ENCODE peak calls at places on chromosome 18, in six cellular contexts. K is astrocyte, J is PC-3, L is epithelial cell of esophagus, S is BJ, O is dorsolateral prefrontal cortex. A is an unnamed sample.

GRCh38 chr18:48392266-48392665 is 16.9 kb downstream of the ZBTB7C start:
- DNase-seq in S (no peak), J (no peak), O (no peak), L (no peak), K (peak), A (no peak)

GRCh38 chr18:62282188-62282629 is 42.9 kb upstream of the TNFRSF11A start:
- DNase-seq in L (no peak), K (peak), S (peak), J (peak), O (no peak), A (peak)

GRCh38 chr18:74819433-74820059 is 221.9 kb downstream of the ZNF407 start:
- DNase-seq in K (no peak), J (peak), S (no peak), L (peak), O (no peak), A (no peak)

GRCh38 chr18:57784034-57784815 is 18.9 kb downstream of the ATP8B1 start:
- DNase-seq in K (peak), L (peak), S (no peak), J (peak), O (no peak), A (peak)

GRCh38 chr18:26103579-26103978 is 13.2 kb upstream of the SS18 start:
- DNase-seq in J (peak), L (peak), K (no peak), S (no peak), O (no peak), A (no peak)

GRCh38 chr18:524496-524895 is 24.0 kb upstream of the COLEC12 start:
- DNase-seq in S (peak), J (peak), L (no peak), O (no peak), K (peak), A (no peak)

GRCh38 chr18:13502585-13502984 is 223.8 kb downstream of the FAM210A start:
- DNase-seq in J (no peak), S (no peak), O (no peak), L (no peak), K (peak), A (no peak)

GRCh38 chr18:75124967-75125358 is 84.0 kb downstream of the PTGR3 start:
- DNase-seq in J (peak), O (no peak), S (no peak), K (no peak), L (no peak), A (no peak)

GRCh38 chr18:57443247-57443646 is 8.1 kb downstream of the ONECUT2 start:
- DNase-seq in O (no peak), J (no peak), L (no peak), K (no peak), S (no peak), A (no peak)

GRCh38 chr18:59353079-59353680 is 5.9 kb downstream of the LMAN1 start:
- DNase-seq in L (peak), S (no peak), K (no peak), O (no peak), J (peak), A (no peak)

GRCh38 chr18:46253498-46253897 is 149.3 kb downstream of the HAUS1 start:
- DNase-seq in O (no peak), L (peak), S (no peak), J (peak), K (peak), A (peak)

GRCh38 chr18:55401638-55402191 is 186.3 kb downstream of the TCF4 start:
- DNase-seq in S (peak), L (no peak), O (no peak), J (no peak), K (peak), A (peak)

GRCh38 chr18:35141077-35141476 is 99.8 kb upstream of the ZNF397 start:
- DNase-seq in O (no peak), L (no peak), K (no peak), J (no peak), S (no peak), A (no peak)

GRCh38 chr18:32911660-32912284 is 138.9 kb upstream of the KLHL14 start:
- DNase-seq in K (peak), L (peak), J (peak), S (no peak), O (no peak), A (no peak)

GRCh38 chr18:61699397-61700090 is 193.3 kb downstream of the RNF152 start:
- DNase-seq in L (no peak), K (no peak), S (no peak), O (no peak), J (no peak), A (no peak)

GRCh38 chr18:21452381-21452780 is 148.1 kb downstream of the ESCO1 start:
- DNase-seq in L (no peak), J (no peak), S (no peak), O (no peak), K (no peak), A (no peak)

GRCh38 chr18:74963820-74964446 is 245.0 kb downstream of the PTGR3 start:
- DNase-seq in K (peak), J (peak), S (no peak), O (no peak), L (peak), A (peak)

GRCh38 chr18:13580351-13580750 is 146.0 kb downstream of the FAM210A start:
- DNase-seq in K (no peak), O (no peak), L (no peak), J (no peak), S (no peak), A (no peak)

GRCh38 chr18:59733411-59733810 is 36.2 kb upstream of the CCBE1 start:
- DNase-seq in L (no peak), S (no peak), J (no peak), K (peak), O (no peak), A (no peak)

GRCh38 chr18:72543362-72544055 is 633 bp downstream of the CBLN2 start:
- DNase-seq in L (no peak), O (no peak), J (no peak), K (no peak), S (no peak), A (no peak)

DNA sequence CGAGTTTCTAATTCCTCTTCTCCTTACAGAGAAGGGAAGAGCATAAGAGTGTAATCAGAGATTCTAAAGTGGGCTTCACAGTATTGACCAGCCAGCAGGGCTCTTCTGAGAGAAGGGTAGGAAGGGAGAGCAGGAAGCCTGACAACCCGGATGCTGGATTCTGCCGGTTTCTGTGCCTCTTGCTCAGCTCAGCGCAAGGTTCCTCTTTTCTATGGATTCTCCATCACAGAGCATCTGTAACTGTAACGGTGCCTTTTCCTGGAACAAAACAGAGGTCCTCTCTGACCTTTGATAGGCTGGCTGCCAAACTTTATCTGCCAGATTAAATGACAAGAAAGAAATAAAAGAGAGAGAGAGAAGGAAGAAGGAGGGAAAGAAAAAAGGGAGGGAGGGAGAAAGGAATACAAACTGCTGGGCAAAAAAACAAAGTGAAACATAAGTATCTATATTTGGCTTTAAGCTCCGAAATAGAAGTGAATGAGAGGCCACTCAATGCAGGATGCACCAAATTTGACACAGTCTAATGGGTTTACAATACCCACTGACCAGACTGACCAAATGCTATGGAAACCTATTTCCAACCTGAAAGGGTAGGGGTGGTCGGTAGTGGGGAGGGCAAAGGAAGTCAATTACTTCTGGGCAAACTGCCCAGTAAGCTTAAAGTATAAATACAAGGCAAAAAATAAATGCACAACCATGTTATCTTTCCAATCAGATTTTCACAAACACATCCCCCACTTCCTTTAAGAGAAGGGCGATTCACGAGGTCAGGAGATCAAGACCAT is 59.2 kb downstream of the PIEZO2 start:
- DNase-seq in J (no peak), O (no peak), L (no peak), S (no peak), K (no peak), A (no peak)
- H3K4me3 ChIP-seq in J (no peak), O (no peak), L (no peak), S (no peak), K (no peak), A (no peak)

GRCh38 chr18:7805880-7806279 is 238.8 kb downstream of the PTPRM start:
- DNase-seq in J (no peak), L (no peak), S (no peak), O (no peak), K (no peak), A (no peak)
- TF ChIP-seq CTCF in J (no peak), L (no peak), S (no peak), O (no peak), K (no peak), A (peak)

GRCh38 chr18:79484661-79485621 is 89.2 kb downstream of the NFATC1 start:
- DNase-seq in K (peak), L (peak), O (peak), S (peak), J (no peak), A (peak)
- H3K4me3 ChIP-seq in K (peak), L (no peak), O (no peak), S (peak), J (no peak), A (peak)

GRCh38 chr18:9081940-9082339 is 20.6 kb upstream of the NDUFV2 start:
- DNase-seq in K (no peak), S (no peak), J (no peak), O (no peak), L (no peak), A (no peak)

GRCh38 chr18:9082763-9083510 is 19.6 kb upstream of the NDUFV2 start:
- DNase-seq in J (no peak), L (no peak), O (no peak), S (no peak), K (no peak), A (no peak)

DNA sequence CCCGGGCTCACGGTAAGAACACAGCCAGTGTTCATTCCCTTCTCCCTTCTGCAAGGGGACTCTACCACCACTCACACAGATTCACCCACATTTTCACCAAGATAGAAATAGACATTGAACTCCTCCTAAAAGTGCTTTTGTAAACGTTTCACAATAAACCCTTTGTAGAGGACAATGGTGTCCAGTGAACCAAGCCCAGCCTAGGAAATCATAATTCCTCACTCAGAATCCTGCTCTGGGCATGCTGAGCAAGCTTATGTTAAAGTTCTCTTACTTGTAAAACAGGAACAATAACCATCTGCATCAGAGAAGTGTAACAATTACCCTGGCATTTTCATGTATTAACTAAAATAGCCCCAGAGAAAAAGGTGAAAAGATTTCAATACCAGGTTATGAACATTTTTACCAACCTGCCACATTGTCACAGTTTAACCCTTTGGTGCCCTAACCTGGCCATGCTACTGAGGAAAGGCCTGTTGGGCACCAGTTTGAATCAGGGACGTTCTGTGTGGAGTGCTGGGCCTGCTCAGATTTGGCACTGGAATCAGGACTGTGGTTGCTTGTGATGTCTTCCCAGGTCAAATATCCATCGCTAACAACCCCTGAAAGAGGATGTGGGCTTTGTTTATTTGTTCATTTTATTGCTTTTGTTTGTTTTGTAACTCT is 22.5 kb upstream of the NDUFV2 start:
- DNase-seq in S (no peak), L (no peak), O (no peak), J (no peak), K (no peak), A (no peak)
- TF ChIP-seq CTCF in S (no peak), L (no peak), O (no peak), J (no peak), K (no peak), A (no peak)

GRCh38 chr18:7111134-7111533 is 6.5 kb downstream of the LAMA1 start:
- DNase-seq in L (no peak), K (no peak), S (no peak), J (no peak), O (no peak), A (no peak)

GRCh38 chr18:7116001-7116831 is 1.4 kb downstream of the LAMA1 start:
- DNase-seq in S (no peak), O (no peak), L (peak), K (peak), J (no peak), A (peak)

GRCh38 chr18:7117390-7118355 is at the start of gene LAMA1:
- DNase-seq in K (no peak), J (no peak), O (no peak), S (no peak), L (peak), A (no peak)

GRCh38 chr18:7122376-7122775 is 4.8 kb upstream of the LAMA1 start:
- DNase-seq in J (no peak), L (no peak), K (no peak), S (no peak), O (no peak), A (no peak)

GRCh38 chr18:7116832-7117389 is 686 bp downstream of the LAMA1 start:
- DNase-seq in K (no peak), J (no peak), L (peak), O (no peak), S (no peak), A (no peak)
- H3K4me3 ChIP-seq in K (peak), J (no peak), L (peak), O (peak), S (peak), A (peak)

DNA sequence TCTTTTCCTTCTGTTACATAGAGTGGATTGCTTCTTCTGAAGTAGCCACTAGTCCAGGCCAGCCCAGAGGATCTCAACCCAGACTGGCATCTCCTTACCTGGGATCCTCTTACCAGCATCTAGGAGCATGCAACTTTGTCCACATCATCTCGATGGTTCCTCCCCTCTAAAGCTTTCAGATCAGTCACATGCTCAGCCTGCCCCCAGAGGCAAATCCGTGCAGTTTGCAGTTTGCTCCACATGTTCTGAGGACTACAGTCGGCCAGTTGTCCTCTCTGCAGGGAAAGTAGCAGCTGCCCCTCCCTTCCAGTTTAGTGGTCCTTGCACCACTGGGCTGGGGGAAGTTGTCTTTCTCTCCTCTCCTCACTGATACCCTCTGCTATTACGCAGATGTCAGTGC is 259.8 kb upstream of the APCDD1 start:
- DNase-seq in J (no peak), K (no peak), S (no peak), L (no peak), O (no peak), A (no peak)
- TF ChIP-seq CTCF in J (peak), K (no peak), S (peak), L (no peak), O (no peak), A (peak)